ENCODE peak calls at places on chromosomes 6 and 20, in four cellular contexts. X is H1, F is HepG2, H is NT2/D1. O is an unnamed sample.

GRCh38 chr6:53544050-53544499 is 826 bp downstream of the GCLC start:
- DNase-seq in H (no peak), F (no peak), X (no peak), O (no peak)

GRCh38 chr6:24743265-24743943 is 24.4 kb upstream of the C6orf62 start:
- DNase-seq in H (no peak), X (no peak), F (no peak), O (no peak)

GRCh38 chr6:167819640-167820039 is 7.1 kb upstream of the AFDN start:
- DNase-seq in F (no peak), X (no peak), H (no peak), O (no peak)

GRCh38 chr6:101832371-101832770 is 438.9 kb downstream of the GRIK2 start:
- DNase-seq in H (no peak), F (no peak), X (no peak), O (no peak)

GRCh38 chr20:53448875-53449274 is 144.8 kb downstream of the ZNF217 start:
- DNase-seq in F (no peak), H (no peak), X (no peak), O (no peak)

GRCh38 chr20:36175475-36175995 is 21.0 kb downstream of the EPB41L1 start:
- DNase-seq in X (no peak), F (no peak), H (no peak), O (no peak)

GRCh38 chr6:24332306-24332705 is 25.6 kb downstream of the DCDC2 start:
- DNase-seq in X (no peak), H (no peak), F (peak), O (no peak)

GRCh38 chr6:130019796-130020105 is 1.4 kb downstream of the L3MBTL3 start:
- DNase-seq in X (no peak), H (no peak), F (no peak), O (peak)

GRCh38 chr20:1280421-1281102 is 14.5 kb downstream of the SNPH start:
- DNase-seq in H (no peak), X (no peak), F (no peak), O (no peak)

GRCh38 chr6:7108196-7108963 is 619 bp downstream of the RREB1 start:
- DNase-seq in F (peak), H (no peak), X (no peak), O (peak)

GRCh38 chr6:89985744-89986493 is 91.7 kb downstream of the GJA10 start:
- DNase-seq in X (no peak), F (no peak), H (no peak), O (no peak)

GRCh38 chr20:61263084-61263695 is 11.1 kb downstream of the CDH4 start:
- DNase-seq in X (no peak), F (no peak), H (no peak), O (peak)

GRCh38 chr6:53879608-53880007 is 84.8 kb downstream of the LRRC1 start:
- DNase-seq in F (no peak), H (no peak), X (no peak), O (no peak)

GRCh38 chr6:37763413-37763812 is 56.1 kb upstream of the ZFAND3 start:
- DNase-seq in X (no peak), F (no peak), H (no peak), O (no peak)

GRCh38 chr6:16524380-16524707 is 236.9 kb downstream of the ATXN1 start:
- DNase-seq in F (no peak), H (no peak), X (no peak), O (no peak)

GRCh38 chr6:143718463-143718862 is 40.7 kb downstream of the PHACTR2 start:
- DNase-seq in F (no peak), H (no peak), X (no peak), O (no peak)

GRCh38 chr20:24961384-24962181 is 12.5 kb downstream of the CST7 start:
- DNase-seq in X (no peak), F (no peak), H (no peak), O (no peak)

GRCh38 chr20:57256908-57257307 is 9.5 kb downstream of the BMP7 start:
- DNase-seq in X (no peak), F (no peak), H (no peak), O (no peak)

GRCh38 chr20:36113566-36114247 is 40.8 kb upstream of the EPB41L1 start:
- DNase-seq in X (no peak), F (no peak), H (no peak), O (no peak)

GRCh38 chr6:170034294-170034693 is 256.6 kb downstream of the DLL1 start:
- DNase-seq in H (no peak), X (no peak), F (no peak), O (no peak)

GRCh38 chr6:40807484-40807883 is 220.3 kb upstream of the LRFN2 start:
- DNase-seq in F (no peak), X (no peak), H (no peak), O (no peak)

GRCh38 chr20:55160996-55161395 is 685.6 kb downstream of the DOK5 start:
- DNase-seq in X (no peak), H (no peak), F (no peak), O (no peak)

GRCh38 chr20:23541330-23541729 is 27.0 kb downstream of the CST9L start:
- DNase-seq in H (no peak), F (peak), X (no peak), O (no peak)

GRCh38 chr6:150004101-150004782 is 21.1 kb downstream of the RAET1L start:
- DNase-seq in H (no peak), F (no peak), X (no peak), O (no peak)

GRCh38 chr6:127967708-127968107 is 66.8 kb upstream of the THEMIS start:
- DNase-seq in F (no peak), X (no peak), H (no peak), O (no peak)

GRCh38 chr6:42148058-42148457 is 5.6 kb upstream of the C6orf132 start:
- DNase-seq in H (no peak), X (no peak), F (no peak), O (no peak)

GRCh38 chr20:52429029-52429428 is 237.4 kb upstream of the ZFP64 start:
- DNase-seq in F (no peak), H (no peak), X (no peak), O (no peak)

GRCh38 chr20:31707994-31708744 is 14.5 kb downstream of the BCL2L1 start:
- DNase-seq in H (no peak), F (no peak), X (no peak), O (no peak)

GRCh38 chr6:33420493-33421343 is 853 bp downstream of the SYNGAP1 start:
- DNase-seq in H (no peak), X (no peak), F (no peak), O (no peak)

GRCh38 chr6:105077592-105078463 is 102.0 kb downstream of the POPDC3 start:
- DNase-seq in F (peak), H (no peak), X (no peak), O (no peak)

GRCh38 chr6:34004706-34005105 is 141.2 kb downstream of the GRM4 start:
- DNase-seq in X (no peak), H (no peak), F (no peak), O (no peak)

GRCh38 chr6:116579143-116579542 is 7.8 kb downstream of the RWDD1 start:
- DNase-seq in H (no peak), X (no peak), F (no peak), O (no peak)

GRCh38 chr6:138567052-138567451 is 67.8 kb upstream of the NHSL1 start:
- DNase-seq in X (no peak), F (no peak), H (no peak), O (no peak)

GRCh38 chr6:73349311-73349710 is 4.8 kb downstream of the DPPA5 start:
- DNase-seq in X (peak), H (peak), F (no peak), O (no peak)
- TF ChIP-seq SUZ12 in X (no peak), H (no peak), F (no peak), O (no peak)

GRCh38 chr6:13368079-13368478 is 39.7 kb upstream of the TBC1D7 start:
- DNase-seq in H (no peak), X (no peak), F (no peak), O (no peak)

GRCh38 chr6:13365320-13365719 is 37.0 kb upstream of the TBC1D7 start:
- DNase-seq in F (no peak), H (no peak), X (no peak), O (no peak)

GRCh38 chr6:13362432-13362831 is 34.1 kb upstream of the TBC1D7 start:
- DNase-seq in X (no peak), H (no peak), F (no peak), O (no peak)

GRCh38 chr6:13367396-13367795 is 39.1 kb upstream of the TBC1D7 start:
- DNase-seq in F (no peak), X (no peak), H (no peak), O (no peak)

GRCh38 chr6:13364842-13365241 is 36.5 kb upstream of the TBC1D7 start:
- DNase-seq in H (no peak), X (no peak), F (no peak), O (no peak)
- TF ChIP-seq SUZ12 in H (no peak), X (no peak), F (no peak), O (no peak)

GRCh38 chr20:41365785-41366545 is 653 bp downstream of the EMILIN3 start:
- DNase-seq in H (no peak), F (no peak), X (no peak), O (peak)

GRCh38 chr20:41364236-41364855 is 2.3 kb downstream of the EMILIN3 start:
- DNase-seq in F (no peak), X (no peak), H (no peak), O (no peak)

GRCh38 chr20:41363601-41364000 is 3.0 kb downstream of the EMILIN3 start:
- DNase-seq in F (no peak), X (no peak), H (no peak), O (no peak)

GRCh38 chr20:41366546-41367392 is at the start of gene EMILIN3:
- DNase-seq in X (no peak), F (no peak), H (peak), O (peak)

GRCh38 chr20:41364967-41365765 is 1.5 kb downstream of the EMILIN3 start:
- DNase-seq in H (no peak), X (no peak), F (no peak), O (no peak)
- TF ChIP-seq SUZ12 in H (no peak), X (no peak), F (no peak), O (no peak)

GRCh38 chr6:84728602-84729001 is 35.8 kb downstream of the TBX18 start:
- DNase-seq in H (peak), F (peak), X (no peak), O (peak)
- TF ChIP-seq SUZ12 in H (no peak), F (no peak), X (no peak), O (no peak)